ENCODE peak calls at places on chromosomes 6 and 20, in seven cellular contexts. One of them, this sample, is unnamed.

GRCh38 chr6:21200056-21200870 is 393.3 kb upstream of the SOX4 start:
- DNase-seq in mammary epithelial cell: no peak
- DNase-seq in thoracic aorta: no peak
- DNase-seq in upper lobe of right lung: no peak
- DNase-seq in endodermal cell: no peak
- DNase-seq in stomach: no peak
- DNase-seq in cardiac muscle cell: peak; percentile 12
- DNase-seq in this sample: no peak

GRCh38 chr20:46128310-46129151 is 10.4 kb downstream of the CD40 start:
- DNase-seq in mammary epithelial cell: no peak
- DNase-seq in thoracic aorta: no peak
- DNase-seq in upper lobe of right lung: no peak
- DNase-seq in endodermal cell: peak; percentile 86
- DNase-seq in stomach: peak; percentile 29
- DNase-seq in cardiac muscle cell: peak; percentile 27
- DNase-seq in this sample: no peak

GRCh38 chr6:78538002-78538401 is 329.3 kb upstream of the IRAK1BP1 start:
- DNase-seq in mammary epithelial cell: peak; percentile 57
- DNase-seq in thoracic aorta: no peak
- DNase-seq in upper lobe of right lung: no peak
- DNase-seq in endodermal cell: no peak
- DNase-seq in stomach: no peak
- DNase-seq in cardiac muscle cell: peak; percentile 6
- DNase-seq in this sample: no peak

GRCh38 chr20:15927893-15928650 is 645.2 kb downstream of the KIF16B start:
- DNase-seq in mammary epithelial cell: no peak
- DNase-seq in thoracic aorta: no peak
- DNase-seq in upper lobe of right lung: no peak
- DNase-seq in endodermal cell: no peak
- DNase-seq in stomach: no peak
- DNase-seq in cardiac muscle cell: no peak
- DNase-seq in this sample: no peak

GRCh38 chr6:83429857-83430605 is 820 bp downstream of the ME1 start:
- DNase-seq in mammary epithelial cell: peak; percentile 59
- DNase-seq in thoracic aorta: no peak
- DNase-seq in upper lobe of right lung: peak; percentile 67
- DNase-seq in endodermal cell: peak; percentile 66
- DNase-seq in stomach: peak; percentile 32
- DNase-seq in cardiac muscle cell: peak; percentile 47
- DNase-seq in this sample: no peak

GRCh38 chr20:44028868-44029847 is 114.5 kb downstream of the TOX2 start:
- DNase-seq in mammary epithelial cell: no peak
- DNase-seq in thoracic aorta: no peak
- DNase-seq in upper lobe of right lung: no peak
- DNase-seq in endodermal cell: no peak
- DNase-seq in stomach: no peak
- DNase-seq in cardiac muscle cell: no peak
- DNase-seq in this sample: no peak

GRCh38 chr6:150560004-150560883 is 39.4 kb upstream of the PLEKHG1 start:
- DNase-seq in mammary epithelial cell: peak; percentile 98
- DNase-seq in thoracic aorta: no peak
- DNase-seq in upper lobe of right lung: no peak
- DNase-seq in endodermal cell: no peak
- DNase-seq in stomach: no peak
- DNase-seq in cardiac muscle cell: no peak
- DNase-seq in this sample: no peak

GRCh38 chr20:50624351-50625016 is 66.9 kb downstream of the RIPOR3 start:
- DNase-seq in mammary epithelial cell: peak; percentile 39
- DNase-seq in thoracic aorta: no peak
- DNase-seq in upper lobe of right lung: peak; percentile 86
- DNase-seq in endodermal cell: no peak
- DNase-seq in stomach: peak; percentile 78
- DNase-seq in cardiac muscle cell: no peak
- DNase-seq in this sample: no peak

GRCh38 chr6:43623880-43624785 is 4.9 kb downstream of the GTPBP2 start:
- DNase-seq in mammary epithelial cell: no peak
- DNase-seq in thoracic aorta: no peak
- DNase-seq in upper lobe of right lung: no peak
- DNase-seq in endodermal cell: no peak
- DNase-seq in stomach: no peak
- DNase-seq in cardiac muscle cell: no peak
- DNase-seq in this sample: no peak

GRCh38 chr20:22601361-22602141 is 17.2 kb upstream of the FOXA2 start:
- DNase-seq in mammary epithelial cell: peak; percentile 24
- DNase-seq in thoracic aorta: no peak
- DNase-seq in upper lobe of right lung: no peak
- DNase-seq in endodermal cell: peak; percentile 71
- DNase-seq in stomach: peak; percentile 34
- DNase-seq in cardiac muscle cell: no peak
- DNase-seq in this sample: no peak

GRCh38 chr6:13273931-13274706 is 54.2 kb downstream of the TBC1D7 start:
- DNase-seq in mammary epithelial cell: no peak
- DNase-seq in thoracic aorta: no peak
- DNase-seq in upper lobe of right lung: peak; percentile 90
- DNase-seq in endodermal cell: no peak
- DNase-seq in stomach: peak; percentile 31
- DNase-seq in cardiac muscle cell: no peak
- DNase-seq in this sample: no peak

GRCh38 chr6:44041461-44042260 is 85.6 kb downstream of the MRPL14 start:
- DNase-seq in mammary epithelial cell: peak; percentile 96
- DNase-seq in thoracic aorta: no peak
- DNase-seq in upper lobe of right lung: no peak
- DNase-seq in endodermal cell: peak; percentile 89
- DNase-seq in stomach: no peak
- DNase-seq in cardiac muscle cell: peak; percentile 96
- DNase-seq in this sample: no peak

GRCh38 chr20:58251979-58252591 is 23.6 kb upstream of the ANKRD60 start:
- DNase-seq in mammary epithelial cell: peak; percentile 85
- DNase-seq in thoracic aorta: no peak
- DNase-seq in upper lobe of right lung: no peak
- DNase-seq in endodermal cell: no peak
- DNase-seq in stomach: no peak
- DNase-seq in cardiac muscle cell: peak; percentile 86
- DNase-seq in this sample: no peak

GRCh38 chr6:161195418-161195817 is 78.4 kb downstream of the AGPAT4 start:
- DNase-seq in mammary epithelial cell: no peak
- DNase-seq in thoracic aorta: no peak
- DNase-seq in upper lobe of right lung: no peak
- DNase-seq in endodermal cell: no peak
- DNase-seq in stomach: no peak
- DNase-seq in cardiac muscle cell: no peak
- DNase-seq in this sample: no peak

GRCh38 chr20:63467294-63468083 is 5.0 kb downstream of the KCNQ2 start:
- DNase-seq in mammary epithelial cell: no peak
- DNase-seq in thoracic aorta: no peak
- DNase-seq in upper lobe of right lung: no peak
- DNase-seq in endodermal cell: no peak
- DNase-seq in stomach: no peak
- DNase-seq in cardiac muscle cell: no peak
- DNase-seq in this sample: no peak

GRCh38 chr6:51292659-51293058 is 474.0 kb downstream of the TFAP2B start:
- DNase-seq in mammary epithelial cell: peak; percentile 31
- DNase-seq in thoracic aorta: no peak
- DNase-seq in upper lobe of right lung: no peak
- DNase-seq in endodermal cell: no peak
- DNase-seq in stomach: no peak
- DNase-seq in cardiac muscle cell: no peak
- DNase-seq in this sample: no peak

GRCh38 chr6:56714982-56715456 is 72.3 kb upstream of the DST start:
- DNase-seq in mammary epithelial cell: peak; percentile 84
- DNase-seq in thoracic aorta: no peak
- DNase-seq in upper lobe of right lung: no peak
- DNase-seq in endodermal cell: peak; percentile 59
- DNase-seq in stomach: no peak
- DNase-seq in cardiac muscle cell: peak; percentile 54
- DNase-seq in this sample: no peak

GRCh38 chr20:25487975-25488374 is 80.5 kb downstream of the GINS1 start:
- DNase-seq in mammary epithelial cell: no peak
- DNase-seq in thoracic aorta: no peak
- DNase-seq in upper lobe of right lung: no peak
- DNase-seq in endodermal cell: no peak
- DNase-seq in stomach: no peak
- DNase-seq in cardiac muscle cell: no peak
- DNase-seq in this sample: no peak

GRCh38 chr6:157944983-157945931 is 36.4 kb upstream of the SYNJ2 start:
- DNase-seq in mammary epithelial cell: no peak
- DNase-seq in thoracic aorta: no peak
- DNase-seq in upper lobe of right lung: no peak
- DNase-seq in endodermal cell: no peak
- DNase-seq in stomach: no peak
- DNase-seq in cardiac muscle cell: no peak
- DNase-seq in this sample: no peak

GRCh38 chr20:54549523-54550326 is 74.3 kb downstream of the DOK5 start:
- DNase-seq in mammary epithelial cell: no peak
- DNase-seq in thoracic aorta: no peak
- DNase-seq in upper lobe of right lung: no peak
- DNase-seq in endodermal cell: no peak
- DNase-seq in stomach: no peak
- DNase-seq in cardiac muscle cell: peak; percentile 44
- DNase-seq in this sample: no peak

GRCh38 chr20:63118786-63119450 is 97.0 kb downstream of the YTHDF1 start:
- DNase-seq in mammary epithelial cell: no peak
- DNase-seq in thoracic aorta: no peak
- DNase-seq in upper lobe of right lung: no peak
- DNase-seq in endodermal cell: no peak
- DNase-seq in stomach: no peak
- DNase-seq in cardiac muscle cell: no peak
- DNase-seq in this sample: no peak

DNA sequence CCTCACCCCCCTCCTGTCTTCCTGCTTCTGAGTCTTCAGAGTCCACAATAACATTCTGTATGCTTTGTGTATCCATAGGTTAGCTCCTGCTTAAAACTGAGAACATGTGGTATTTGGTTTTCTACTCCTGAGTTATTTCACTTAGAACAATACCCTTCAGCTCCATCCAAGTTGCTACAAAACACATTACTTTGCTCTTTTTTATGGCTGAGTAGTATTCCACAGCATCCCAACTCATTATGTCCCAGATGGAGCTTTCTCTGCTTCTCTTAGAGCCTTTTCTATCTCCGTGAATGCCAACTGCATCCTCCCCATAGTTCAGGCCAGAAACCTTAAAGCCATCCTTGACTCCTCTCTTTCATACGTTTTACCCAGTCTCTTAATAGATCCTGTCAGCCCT is 55.8 kb downstream of the STMND1 start:
- DNase-seq in mammary epithelial cell: no peak
- DNase-seq in thoracic aorta: no peak
- DNase-seq in upper lobe of right lung: no peak
- DNase-seq in endodermal cell: no peak
- DNase-seq in stomach: no peak
- DNase-seq in cardiac muscle cell: no peak
- DNase-seq in this sample: no peak
- H3K27ac ChIP-seq in mammary epithelial cell: no peak overlapping the region
- H3K27ac ChIP-seq in thoracic aorta: no peak overlapping the region
- H3K27ac ChIP-seq in upper lobe of right lung: no peak overlapping the region
- H3K27ac ChIP-seq in endodermal cell: no peak overlapping the region
- H3K27ac ChIP-seq in stomach: no peak overlapping the region
- H3K27ac ChIP-seq in cardiac muscle cell: no peak overlapping the region
- H3K27ac ChIP-seq in this sample: no peak overlapping the region

DNA sequence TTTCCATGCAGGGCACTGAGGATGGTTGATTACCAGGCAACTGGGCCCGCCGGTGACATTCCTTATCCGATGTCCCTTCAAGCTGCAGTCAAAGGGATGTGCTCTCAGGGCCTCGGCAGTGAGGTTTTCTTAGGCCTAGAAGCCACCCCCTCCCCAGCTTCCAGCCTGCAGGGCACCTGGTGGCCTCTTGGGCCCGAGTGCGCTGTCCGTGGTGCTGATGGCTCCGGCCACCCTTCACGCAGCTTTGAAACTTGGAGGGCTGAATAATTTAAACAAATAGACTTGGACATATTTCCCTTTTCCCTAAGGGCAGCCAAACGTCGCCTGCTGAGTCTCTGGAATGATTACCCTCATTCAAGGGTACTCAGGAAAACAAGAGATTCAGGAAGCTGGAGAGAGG is 8.9 kb upstream of the MLN start:
- DNase-seq in mammary epithelial cell: peak; percentile 23
- DNase-seq in thoracic aorta: no peak
- DNase-seq in upper lobe of right lung: peak; percentile 80
- DNase-seq in endodermal cell: peak; percentile 95
- DNase-seq in stomach: peak; percentile 35
- DNase-seq in cardiac muscle cell: peak; percentile 71
- DNase-seq in this sample: no peak
- TF ChIP-seq CTCF in mammary epithelial cell: peak; percentile 53
- TF ChIP-seq CTCF in thoracic aorta: no peak
- TF ChIP-seq CTCF in upper lobe of right lung: no peak
- TF ChIP-seq CTCF in endodermal cell: peak; percentile 70
- TF ChIP-seq CTCF in stomach: no peak
- TF ChIP-seq CTCF in cardiac muscle cell: peak; percentile 40
- TF ChIP-seq CTCF in this sample: no peak

DNA sequence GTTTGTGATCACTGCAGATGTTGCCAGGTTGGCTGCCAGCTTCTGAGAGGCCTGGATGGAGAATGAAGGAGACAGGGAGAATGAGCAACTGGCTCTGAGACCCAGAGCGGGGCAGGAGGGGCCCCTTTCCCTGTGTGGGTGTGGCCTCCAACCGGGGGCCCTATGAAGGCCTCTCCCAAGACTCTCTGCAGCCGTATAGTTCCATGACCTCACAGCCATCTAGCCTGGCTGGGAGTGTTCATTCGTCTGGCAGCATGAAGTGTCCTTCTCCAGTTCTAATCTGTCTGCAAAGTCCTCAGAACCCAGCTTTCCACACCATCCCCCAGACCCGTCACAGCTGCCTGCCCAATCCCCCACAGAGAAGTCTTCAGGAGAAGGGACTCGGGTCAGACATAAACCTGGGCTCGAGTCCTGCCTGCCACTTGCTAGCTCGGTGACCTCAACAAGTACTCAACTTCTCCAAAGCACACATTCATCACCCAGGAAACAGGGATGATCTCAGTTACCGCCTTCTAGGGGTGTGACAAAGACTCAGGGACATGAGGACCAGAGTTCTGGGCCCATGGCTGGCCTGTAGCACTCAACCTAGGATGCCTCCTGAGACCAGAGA is 122.6 kb downstream of the EDN3 start:
- DNase-seq in mammary epithelial cell: no peak
- DNase-seq in thoracic aorta: no peak
- DNase-seq in upper lobe of right lung: no peak
- DNase-seq in endodermal cell: no peak
- DNase-seq in stomach: no peak
- DNase-seq in cardiac muscle cell: no peak
- DNase-seq in this sample: no peak
- H3K4me1 ChIP-seq in mammary epithelial cell: no peaks in the 10 kb centered on the region
- H3K4me1 ChIP-seq in thoracic aorta: no peaks in the 10 kb centered on the region
- H3K4me1 ChIP-seq in upper lobe of right lung: no peaks in the 10 kb centered on the region
- H3K4me1 ChIP-seq in endodermal cell: no peaks in the 10 kb centered on the region
- H3K4me1 ChIP-seq in stomach: no peaks in the 10 kb centered on the region
- H3K4me1 ChIP-seq in cardiac muscle cell: no peaks in the 10 kb centered on the region
- H3K4me1 ChIP-seq in this sample: no peaks in the 10 kb centered on the region

GRCh38 chr20:31987744-31988143 is 19.8 kb downstream of the XKR7 start:
- DNase-seq in mammary epithelial cell: peak; percentile 71
- DNase-seq in thoracic aorta: no peak
- DNase-seq in upper lobe of right lung: no peak
- DNase-seq in endodermal cell: no peak
- DNase-seq in stomach: no peak
- DNase-seq in cardiac muscle cell: no peak
- DNase-seq in this sample: no peak
- H3K27ac ChIP-seq in mammary epithelial cell: no peak overlapping the region
- H3K27ac ChIP-seq in thoracic aorta: no peak overlapping the region
- H3K27ac ChIP-seq in upper lobe of right lung: no peak overlapping the region
- H3K27ac ChIP-seq in endodermal cell: no peak overlapping the region
- H3K27ac ChIP-seq in stomach: no peak overlapping the region
- H3K27ac ChIP-seq in cardiac muscle cell: no peak overlapping the region
- H3K27ac ChIP-seq in this sample: no peak overlapping the region

GRCh38 chr20:18032977-18033892 is 24.5 kb downstream of the OVOL2 start:
- DNase-seq in mammary epithelial cell: peak; percentile 25
- DNase-seq in thoracic aorta: no peak
- DNase-seq in upper lobe of right lung: no peak
- DNase-seq in endodermal cell: peak; percentile 85
- DNase-seq in stomach: no peak
- DNase-seq in cardiac muscle cell: no peak
- DNase-seq in this sample: no peak
- TF ChIP-seq CTCF in mammary epithelial cell: no peak
- TF ChIP-seq CTCF in thoracic aorta: no peak
- TF ChIP-seq CTCF in upper lobe of right lung: no peak
- TF ChIP-seq CTCF in endodermal cell: peak; percentile 79
- TF ChIP-seq CTCF in stomach: no peak
- TF ChIP-seq CTCF in cardiac muscle cell: no peak
- TF ChIP-seq CTCF in this sample: no peak